ENCODE peak calls at places on chromosomes 7 and 10, in ten cellular contexts. P is thoracic aorta; B is fibroblast of lung; C is ACHN; U is tibial artery; W is CD4-positive, CD25-positive, alpha-beta regulatory T cell; S is fibroblast of villous mesenchyme; D is CD4-positive, alpha-beta memory T cell; I is activated naive CD4-positive, alpha-beta T cell; T is ELF-1. R is an unnamed sample.

GRCh38 chr7:158103378-158103777 is 484.2 kb downstream of the PTPRN2 start:
- DNase-seq in W (no peak), I (no peak), P (no peak), T (no peak), S (no peak), C (no peak), B (no peak), U (no peak), D (no peak), R (no peak)

GRCh38 chr7:106514887-106515286 is 146.1 kb downstream of the CCDC71L start:
- DNase-seq in W (no peak), C (no peak), T (no peak), I (no peak), D (no peak), U (peak), B (peak), P (no peak), S (peak), R (no peak)

GRCh38 chr7:8060241-8060640 is 91.6 kb downstream of the GLCCI1 start:
- DNase-seq in B (no peak), S (peak), W (no peak), U (no peak), T (no peak), I (no peak), P (no peak), C (no peak), D (no peak), R (no peak)

GRCh38 chr7:127874049-127874636 is 157.1 kb downstream of the LRRC4 start:
- DNase-seq in W (no peak), C (no peak), U (no peak), B (no peak), T (no peak), D (no peak), S (no peak), I (no peak), P (no peak), R (no peak)

GRCh38 chr10:86972613-86973380 is 4.5 kb downstream of the ADIRF start:
- DNase-seq in D (no peak), C (no peak), P (no peak), I (no peak), B (no peak), U (no peak), S (no peak), T (no peak), W (no peak), R (no peak)

GRCh38 chr10:73937333-73938020 is 26.5 kb downstream of the PLAU start:
- DNase-seq in I (no peak), P (no peak), B (no peak), C (no peak), S (no peak), T (peak), D (no peak), U (no peak), W (no peak), R (no peak)

GRCh38 chr7:35593896-35594295 is 101.0 kb downstream of the HERPUD2 start:
- DNase-seq in U (no peak), S (no peak), P (no peak), B (no peak), W (no peak), I (no peak), D (no peak), C (peak), T (peak), R (peak)

GRCh38 chr10:107924458-107924857 is 760.0 kb upstream of the SORCS1 start:
- DNase-seq in W (no peak), D (no peak), S (no peak), U (no peak), B (no peak), T (no peak), P (no peak), C (no peak), I (no peak), R (no peak)

GRCh38 chr7:104838537-104839299 is 175.3 kb upstream of the KMT2E start:
- DNase-seq in S (no peak), D (no peak), C (no peak), W (no peak), B (no peak), I (no peak), P (no peak), U (no peak), T (no peak), R (no peak)

GRCh38 chr10:91378061-91378460 is 32.1 kb upstream of the HECTD2 start:
- DNase-seq in P (no peak), I (no peak), T (no peak), D (peak), S (peak), C (no peak), W (peak), B (no peak), U (no peak), R (no peak)

GRCh38 chr7:43520201-43520600 is 62.7 kb upstream of the STK17A start:
- DNase-seq in W (no peak), B (no peak), C (no peak), D (no peak), I (no peak), S (no peak), P (no peak), U (no peak), T (no peak), R (no peak)

GRCh38 chr7:116653204-116653603 is 18.8 kb upstream of the MET start:
- DNase-seq in U (no peak), W (no peak), P (no peak), I (no peak), C (peak), B (peak), S (peak), T (no peak), D (no peak), R (peak)

GRCh38 chr7:118182618-118183253 is 1.2 kb upstream of the LSM8 start:
- DNase-seq in B (peak), S (no peak), P (no peak), W (no peak), D (no peak), C (no peak), I (no peak), T (no peak), U (no peak), R (no peak)